ENCODE peak calls at places on chromosomes 1 and 21, in four cellular contexts. One of them, this sample, is unnamed.

GRCh38 chr1:16068356-16069270 is 4.8 kb downstream of the FAM131C start:
- DNase-seq in GM20000: no peak
- DNase-seq in lung: peak; percentile 64
- DNase-seq in psoas muscle: peak; percentile 72
- DNase-seq in this sample: peak; percentile 25

GRCh38 chr1:155392898-155393411 is 72.3 kb downstream of the RUSC1 start:
- DNase-seq in psoas muscle: no peak
- DNase-seq in GM20000: no peak
- DNase-seq in lung: peak; percentile 35
- DNase-seq in this sample: no peak

GRCh38 chr1:88983791-88984552 is 8.5 kb downstream of the KYAT3 start:
- DNase-seq in lung: no peak
- DNase-seq in psoas muscle: no peak
- DNase-seq in GM20000: peak; percentile 30
- DNase-seq in this sample: no peak

GRCh38 chr1:111690306-111690617 is 48.9 kb downstream of the INKA2 start:
- DNase-seq in GM20000: no peak
- DNase-seq in lung: peak; percentile 68
- DNase-seq in psoas muscle: no peak
- DNase-seq in this sample: no peak

GRCh38 chr21:39121600-39122355 is 61.5 kb downstream of the PSMG1 start:
- DNase-seq in GM20000: no peak
- DNase-seq in lung: no peak
- DNase-seq in psoas muscle: peak; percentile 65
- DNase-seq in this sample: no peak

GRCh38 chr1:1250828-1251284 is 4.3 kb upstream of the C1QTNF12 start:
- DNase-seq in GM20000: peak; percentile 87
- DNase-seq in lung: no peak
- DNase-seq in psoas muscle: no peak
- DNase-seq in this sample: no peak

GRCh38 chr1:33502726-33503125 is 30.3 kb downstream of the ZSCAN20 start:
- DNase-seq in lung: no peak
- DNase-seq in psoas muscle: no peak
- DNase-seq in GM20000: no peak
- DNase-seq in this sample: no peak

GRCh38 chr1:244645414-244645813 is 7.5 kb upstream of the DESI2 start:
- DNase-seq in GM20000: no peak
- DNase-seq in psoas muscle: no peak
- DNase-seq in lung: no peak
- DNase-seq in this sample: no peak

GRCh38 chr1:206558794-206559660 is 51.7 kb downstream of the RASSF5 start:
- DNase-seq in psoas muscle: no peak
- DNase-seq in GM20000: no peak
- DNase-seq in lung: no peak
- DNase-seq in this sample: no peak

GRCh38 chr1:162110910-162111309 is 41.4 kb downstream of the NOS1AP start:
- DNase-seq in GM20000: no peak
- DNase-seq in lung: no peak
- DNase-seq in psoas muscle: no peak
- DNase-seq in this sample: no peak

GRCh38 chr1:160781129-160781808 is 14.7 kb upstream of the LY9 start:
- DNase-seq in lung: peak; percentile 67
- DNase-seq in psoas muscle: no peak
- DNase-seq in GM20000: no peak
- DNase-seq in this sample: no peak

GRCh38 chr1:160778976-160779375 is 17.0 kb upstream of the LY9 start:
- DNase-seq in lung: no peak
- DNase-seq in psoas muscle: no peak
- DNase-seq in GM20000: no peak
- DNase-seq in this sample: no peak

GRCh38 chr1:160780398-160780755 is 15.6 kb upstream of the LY9 start:
- DNase-seq in psoas muscle: no peak
- DNase-seq in GM20000: no peak
- DNase-seq in lung: no peak
- DNase-seq in this sample: no peak

GRCh38 chr1:160777486-160778089 is 18.4 kb upstream of the LY9 start:
- DNase-seq in GM20000: peak; percentile 41
- DNase-seq in psoas muscle: no peak
- DNase-seq in lung: peak; percentile 46
- DNase-seq in this sample: no peak

GRCh38 chr1:160779662-160780397 is 16.1 kb upstream of the LY9 start:
- DNase-seq in psoas muscle: no peak
- DNase-seq in GM20000: peak; percentile 21
- DNase-seq in lung: no peak
- DNase-seq in this sample: no peak
- TF ChIP-seq CTCF in psoas muscle: peak; percentile 10
- TF ChIP-seq CTCF in GM20000: peak; percentile 53
- TF ChIP-seq CTCF in lung: no peak
- TF ChIP-seq CTCF in this sample: no peak

DNA sequence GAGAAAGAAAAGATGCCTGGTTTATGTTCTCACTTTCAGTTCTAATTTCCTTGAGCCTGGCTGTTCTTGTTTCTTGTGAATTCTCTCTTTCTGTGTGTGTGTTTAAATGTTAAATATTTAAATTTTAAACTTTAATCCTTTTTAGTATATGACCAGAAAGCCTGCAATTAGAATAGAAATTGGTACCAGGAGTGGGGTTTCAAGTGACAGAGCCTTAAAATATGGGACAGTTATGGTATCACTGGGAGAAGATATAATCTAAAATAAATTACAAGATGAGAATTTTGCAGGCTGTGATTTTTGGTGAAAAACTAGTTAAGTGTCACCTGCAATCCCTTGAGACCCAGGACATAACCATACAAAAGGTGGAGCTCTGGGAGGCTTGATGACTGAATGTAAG is 81.4 kb downstream of the SYT6 start:
- DNase-seq in lung: no peak
- DNase-seq in psoas muscle: no peak
- DNase-seq in GM20000: no peak
- DNase-seq in this sample: no peak
- TF ChIP-seq CTCF in lung: no peak
- TF ChIP-seq CTCF in psoas muscle: no peak
- TF ChIP-seq CTCF in GM20000: no peak
- TF ChIP-seq CTCF in this sample: no peak

GRCh38 chr1:91503975-91504530 is 3.4 kb downstream of the CDC7 start:
- DNase-seq in lung: no peak
- DNase-seq in GM20000: no peak
- DNase-seq in psoas muscle: no peak
- DNase-seq in this sample: no peak
- TF ChIP-seq CTCF in lung: no peak
- TF ChIP-seq CTCF in GM20000: no peak
- TF ChIP-seq CTCF in psoas muscle: no peak
- TF ChIP-seq CTCF in this sample: no peak

DNA sequence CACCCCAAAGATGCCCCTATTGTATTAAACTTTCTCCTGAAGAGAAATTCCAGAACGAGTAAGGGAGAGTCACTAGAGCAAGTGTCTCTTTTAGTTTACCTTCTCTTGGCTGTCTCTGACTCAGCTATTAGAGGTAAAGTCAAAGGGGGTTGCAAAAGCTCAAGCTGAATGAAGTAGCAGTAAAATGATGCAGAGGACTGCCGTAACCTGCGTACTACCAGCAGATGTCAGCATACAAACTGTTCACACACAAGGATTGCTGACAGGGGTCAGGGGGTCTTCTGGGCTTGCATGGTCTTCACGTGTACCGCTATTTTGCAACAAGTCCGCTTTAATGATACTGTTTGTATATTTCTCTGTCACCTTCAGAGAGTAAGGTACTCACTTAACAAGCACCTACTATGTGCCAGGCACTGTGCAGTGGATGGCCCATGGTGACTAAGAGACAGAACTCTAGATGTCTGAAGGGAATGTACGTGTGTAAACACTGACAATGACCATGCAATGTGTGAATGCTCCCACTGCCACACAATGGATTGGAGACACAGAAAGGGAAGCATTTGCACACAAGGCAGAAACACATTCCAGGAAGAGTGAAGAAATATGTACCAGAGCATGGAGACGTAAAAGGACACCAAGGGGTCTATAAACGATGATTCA is 34.9 kb downstream of the CHML start:
- DNase-seq in GM20000: no peak
- DNase-seq in psoas muscle: no peak
- DNase-seq in lung: no peak
- DNase-seq in this sample: no peak
- TF ChIP-seq CTCF in GM20000: peak; percentile 13
- TF ChIP-seq CTCF in psoas muscle: no peak
- TF ChIP-seq CTCF in lung: no peak
- TF ChIP-seq CTCF in this sample: no peak

DNA sequence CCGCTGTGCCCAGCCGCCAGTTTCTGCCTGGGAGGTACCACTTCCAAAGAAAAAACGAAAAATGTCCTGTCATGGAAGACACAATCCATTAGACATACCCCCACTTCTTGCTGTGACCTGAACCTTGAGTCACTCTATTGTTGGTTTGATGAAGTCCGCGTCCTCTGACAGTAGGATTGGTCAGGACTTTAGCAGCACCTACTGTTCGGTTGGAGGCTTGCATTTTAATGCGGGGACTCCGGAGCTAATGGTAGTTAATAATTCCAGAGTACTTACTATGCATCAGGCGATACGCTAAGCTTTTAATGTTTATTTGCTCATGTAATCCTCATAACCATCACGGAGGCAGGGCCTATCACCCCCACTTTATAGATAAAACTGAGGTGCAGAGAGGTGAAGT is 7.9 kb upstream of the ELF3 start:
- DNase-seq in GM20000: no peak
- DNase-seq in lung: no peak
- DNase-seq in psoas muscle: no peak
- DNase-seq in this sample: no peak
- TF ChIP-seq CTCF in GM20000: no peak
- TF ChIP-seq CTCF in lung: no peak
- TF ChIP-seq CTCF in psoas muscle: no peak
- TF ChIP-seq CTCF in this sample: no peak

GRCh38 chr21:33874161-33874560 is 41.4 kb downstream of the ATP5PO start:
- DNase-seq in GM20000: no peak
- DNase-seq in lung: no peak
- DNase-seq in psoas muscle: peak; percentile 18
- DNase-seq in this sample: no peak
- TF ChIP-seq CTCF in GM20000: no peak
- TF ChIP-seq CTCF in lung: no peak
- TF ChIP-seq CTCF in psoas muscle: no peak
- TF ChIP-seq CTCF in this sample: no peak

GRCh38 chr1:234735976-234736375 is 126.0 kb upstream of the IRF2BP2 start:
- DNase-seq in GM20000: no peak
- DNase-seq in psoas muscle: no peak
- DNase-seq in lung: no peak
- DNase-seq in this sample: no peak

GRCh38 chr1:234734412-234734835 is 124.4 kb upstream of the IRF2BP2 start:
- DNase-seq in lung: no peak
- DNase-seq in psoas muscle: no peak
- DNase-seq in GM20000: no peak
- DNase-seq in this sample: no peak

GRCh38 chr1:234735476-234735875 is 125.5 kb upstream of the IRF2BP2 start:
- DNase-seq in psoas muscle: no peak
- DNase-seq in GM20000: no peak
- DNase-seq in lung: no peak
- DNase-seq in this sample: no peak

GRCh38 chr1:234733427-234733826 is 123.4 kb upstream of the IRF2BP2 start:
- DNase-seq in GM20000: no peak
- DNase-seq in lung: no peak
- DNase-seq in psoas muscle: no peak
- DNase-seq in this sample: no peak

GRCh38 chr1:234734864-234735263 is 124.9 kb upstream of the IRF2BP2 start:
- DNase-seq in GM20000: no peak
- DNase-seq in lung: no peak
- DNase-seq in psoas muscle: no peak
- DNase-seq in this sample: no peak
- TF ChIP-seq CTCF in GM20000: no peak
- TF ChIP-seq CTCF in lung: no peak
- TF ChIP-seq CTCF in psoas muscle: no peak
- TF ChIP-seq CTCF in this sample: no peak

DNA sequence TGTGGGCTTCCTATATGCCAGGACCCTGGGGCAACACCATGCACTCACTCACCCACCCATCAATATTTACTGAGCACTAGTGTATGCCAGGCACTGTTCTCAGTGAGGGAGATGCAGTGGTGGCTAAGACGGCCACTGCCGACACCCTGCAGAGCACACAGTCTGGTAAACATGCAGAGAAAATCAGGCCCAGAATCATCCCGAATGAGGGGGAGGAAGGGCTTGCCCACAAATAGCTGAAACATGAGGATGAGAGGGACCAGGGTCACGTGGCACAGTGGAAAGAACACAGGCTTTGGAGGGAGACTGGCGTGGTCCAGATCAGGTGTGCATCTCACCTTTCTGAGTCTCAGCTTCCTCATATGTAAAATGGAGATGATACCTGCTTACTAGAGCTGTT is 89.2 kb upstream of the IGSF21 start:
- DNase-seq in psoas muscle: no peak
- DNase-seq in GM20000: no peak
- DNase-seq in lung: no peak
- DNase-seq in this sample: no peak
- TF ChIP-seq CTCF in psoas muscle: no peak
- TF ChIP-seq CTCF in GM20000: no peak
- TF ChIP-seq CTCF in lung: no peak
- TF ChIP-seq CTCF in this sample: no peak

GRCh38 chr21:41600961-41601572 is 93.1 kb upstream of the TMPRSS2 start:
- DNase-seq in GM20000: no peak
- DNase-seq in lung: no peak
- DNase-seq in psoas muscle: no peak
- DNase-seq in this sample: no peak

GRCh38 chr21:41600556-41600955 is 92.6 kb upstream of the TMPRSS2 start:
- DNase-seq in lung: no peak
- DNase-seq in GM20000: no peak
- DNase-seq in psoas muscle: no peak
- DNase-seq in this sample: no peak

GRCh38 chr21:41601573-41602371 is 93.8 kb upstream of the TMPRSS2 start:
- DNase-seq in GM20000: no peak
- DNase-seq in psoas muscle: no peak
- DNase-seq in lung: no peak
- DNase-seq in this sample: no peak

GRCh38 chr21:41598561-41599511 is 90.9 kb upstream of the TMPRSS2 start:
- DNase-seq in lung: peak; percentile 84
- DNase-seq in psoas muscle: no peak
- DNase-seq in GM20000: no peak
- DNase-seq in this sample: no peak

DNA sequence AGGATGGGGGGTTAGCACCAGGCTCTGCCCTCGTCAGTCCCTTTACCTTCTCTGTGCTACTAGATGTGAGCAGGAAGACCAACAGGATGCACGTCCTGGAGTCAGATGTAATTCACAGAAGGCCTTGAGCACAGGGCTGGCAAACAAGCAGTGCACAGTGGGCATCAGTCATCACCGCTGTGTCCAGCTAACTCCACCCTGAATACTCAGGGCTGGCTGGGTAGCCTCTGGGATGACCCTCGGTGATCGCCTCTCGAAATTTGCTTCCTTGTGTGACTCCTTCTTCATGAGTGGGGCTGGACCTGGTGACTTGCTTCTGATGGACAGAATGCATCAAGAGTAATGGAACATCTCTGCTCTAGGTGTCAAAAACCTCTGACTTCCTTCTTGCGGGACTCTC is 92.2 kb upstream of the TMPRSS2 start:
- DNase-seq in psoas muscle: no peak
- DNase-seq in GM20000: no peak
- DNase-seq in lung: no peak
- DNase-seq in this sample: no peak
- TF ChIP-seq CTCF in psoas muscle: no peak
- TF ChIP-seq CTCF in GM20000: no peak
- TF ChIP-seq CTCF in lung: no peak
- TF ChIP-seq CTCF in this sample: no peak